ENCODE peak calls at places on chromosomes 4 and X, in eight cellular contexts. J, B, R, P, N, Q, G and Y are unnamed samples.

GRCh38 chrX:989959-990510 is 222.4 kb downstream of the CRLF2 start:
- DNase-seq in J (peak; percentile 67), B (no peak), P (peak; percentile 68), R (peak; percentile 97), Q (no peak), G (peak; percentile 56), N (peak; percentile 67), Y (no peak)

GRCh38 chrX:6021316-6022091 is 207.2 kb downstream of the NLGN4X start:
- DNase-seq in R (peak; percentile 49), J (peak; percentile 51), P (peak; percentile 49), B (no peak), N (peak; percentile 25), G (peak; percentile 3), Q (no peak), Y (no peak)

GRCh38 chr4:7190668-7191545 is 1.4 kb upstream of the SORCS2 start:
- DNase-seq in J (no peak), P (no peak), R (no peak), G (no peak), N (no peak), B (no peak), Q (no peak), Y (peak; percentile 10)

GRCh38 chrX:619451-619811 is 11.2 kb upstream of the SHOX start:
- DNase-seq in Q (no peak), P (no peak), G (no peak), B (no peak), R (no peak), N (no peak), J (no peak), Y (no peak)

GRCh38 chr4:90852232-90852631 is 725.0 kb downstream of the CCSER1 start:
- DNase-seq in G (no peak), Q (no peak), B (no peak), R (peak; percentile 16), N (no peak), J (no peak), P (no peak), Y (no peak)

GRCh38 chrX:10492250-10492649 is 128.1 kb downstream of the MID1 start:
- DNase-seq in Q (no peak), J (no peak), R (no peak), P (no peak), N (no peak), B (no peak), G (no peak), Y (no peak)

GRCh38 chr4:83217721-83218522 is 66.7 kb downstream of the COQ2 start:
- DNase-seq in N (peak; percentile 86), B (peak; percentile 40), R (peak; percentile 20), Q (peak; percentile 51), J (peak; percentile 49), P (peak; percentile 35), G (no peak), Y (peak; percentile 41)

GRCh38 chrX:19660604-19661003 is 145.3 kb upstream of the MAP3K15 start:
- DNase-seq in P (no peak), J (no peak), R (no peak), N (no peak), G (no peak), Q (no peak), B (no peak), Y (no peak)

GRCh38 chr4:113157086-113157857 is 107.8 kb downstream of the ANK2 start:
- DNase-seq in N (no peak), B (no peak), J (peak; percentile 38), Q (no peak), R (peak; percentile 47), G (no peak), P (no peak), Y (no peak)

GRCh38 chr4:14234330-14234729 is 606.8 kb upstream of the BOD1L1 start:
- DNase-seq in J (peak; percentile 71), G (no peak), N (no peak), Q (no peak), B (no peak), P (no peak), R (no peak), Y (no peak)

GRCh38 chr4:113961322-113961698 is 18.1 kb downstream of the ARSJ start:
- DNase-seq in J (peak; percentile 65), G (no peak), R (no peak), N (no peak), P (no peak), Q (no peak), B (no peak), Y (no peak)

GRCh38 chrX:3771756-3772155 is 58.3 kb upstream of the PRKX start:
- DNase-seq in J (no peak), N (no peak), Q (no peak), P (no peak), B (no peak), R (no peak), G (no peak), Y (no peak)

GRCh38 chrX:120570201-120570600 is 9.4 kb upstream of the CUL4B start:
- DNase-seq in J (no peak), B (no peak), Q (no peak), G (no peak), R (no peak), N (no peak), P (no peak), Y (no peak)

GRCh38 chrX:143536176-143536575 is 18.9 kb upstream of the SPANXN3 start:
- DNase-seq in R (no peak), Q (no peak), G (no peak), N (no peak), P (no peak), B (no peak), J (no peak), Y (no peak)

GRCh38 chr4:102707150-102707549 is 53.6 kb downstream of the MANBA start:
- DNase-seq in Q (no peak), N (no peak), J (no peak), B (no peak), P (no peak), G (no peak), R (no peak), Y (no peak)

GRCh38 chr4:147891476-147892115 is 159.7 kb downstream of the ARHGAP10 start:
- DNase-seq in J (no peak), Q (no peak), G (no peak), B (no peak), R (no peak), N (no peak), P (no peak), Y (no peak)

GRCh38 chrX:15335135-15336022 is at the start of gene PIGA:
- DNase-seq in Q (peak; percentile 66), N (peak; percentile 93), J (peak; percentile 87), R (peak; percentile 97), P (peak; percentile 94), B (peak; percentile 77), G (peak; percentile 92), Y (peak; percentile 97)

GRCh38 chr4:37767546-37767945 is 58.9 kb upstream of the PGM2 start:
- DNase-seq in R (peak; percentile 80), G (no peak), J (peak; percentile 90), N (no peak), B (no peak), Q (no peak), P (peak; percentile 77), Y (peak; percentile 77)

GRCh38 chrX:141989802-141990201 is 86.1 kb downstream of the MAGEC1 start:
- DNase-seq in N (no peak), B (no peak), R (no peak), Q (no peak), J (no peak), P (no peak), G (no peak), Y (no peak)

GRCh38 chr4:74659576-74660411 is 134.5 kb downstream of the BTC start:
- DNase-seq in J (peak; percentile 100), R (peak; percentile 99), P (no peak), G (peak; percentile 90), Q (no peak), B (no peak), N (no peak), Y (no peak)

GRCh38 chrX:31057691-31058090 is 14.2 kb downstream of the FTHL17 start:
- DNase-seq in P (no peak), R (no peak), G (no peak), B (no peak), J (no peak), N (no peak), Q (no peak), Y (no peak)